ENCODE peak calls at places on chromosomes 1 and 21, in four cellular contexts. N is heart left ventricle, A is spleen, R is ovary. J is an unnamed sample. For H3K36me3, the result is how much of the 10 kb centered on the place peaks cover.

GRCh38 chr21:18840239-18840638 is 436.7 kb upstream of the TMPRSS15 start:
- DNase-seq in N (no peak), A (no peak), R (no peak), J (no peak)

GRCh38 chr1:907611-908451 is 15.9 kb upstream of the SAMD11 start:
- DNase-seq in N (peak), A (peak), R (no peak), J (no peak)

GRCh38 chr21:45478115-45478801 is 64.0 kb downstream of the SLC19A1 start:
- DNase-seq in N (peak), A (peak), R (peak), J (no peak)

GRCh38 chr1:217138839-217139466 is 415.7 kb upstream of the ESRRG start:
- DNase-seq in N (no peak), A (no peak), R (no peak), J (no peak)

GRCh38 chr1:1761504-1762376 is 16.5 kb downstream of the NADK start:
- DNase-seq in N (no peak), A (peak), R (no peak), J (no peak)

GRCh38 chr1:156712626-156713025 is 7.2 kb upstream of the CRABP2 start:
- DNase-seq in N (no peak), A (no peak), R (no peak), J (no peak)

GRCh38 chr1:10189659-10190058 is 20.7 kb upstream of the KIF1B start:
- DNase-seq in N (no peak), A (no peak), R (no peak), J (no peak)

GRCh38 chr1:187264995-187265602 is 436.4 kb downstream of the PLA2G4A start:
- DNase-seq in N (no peak), A (no peak), R (no peak), J (no peak)

GRCh38 chr1:43653339-43653738 is 3.4 kb downstream of the KDM4A start:
- DNase-seq in N (no peak), A (no peak), R (no peak), J (no peak)

GRCh38 chr1:115466433-115466832 is 128.4 kb upstream of the NGF start:
- DNase-seq in N (no peak), A (no peak), R (no peak), J (no peak)

GRCh38 chr1:162191396-162192322 is 122.2 kb downstream of the NOS1AP start:
- DNase-seq in N (no peak), A (no peak), R (no peak), J (no peak)

GRCh38 chr21:29334717-29335428 is 36.2 kb downstream of the BACH1 start:
- DNase-seq in N (no peak), A (no peak), R (no peak), J (no peak)

GRCh38 chr1:200867018-200867811 is 5.6 kb upstream of the GPR25 start:
- DNase-seq in N (no peak), A (no peak), R (no peak), J (no peak)

GRCh38 chr21:40586575-40586974 is 260.4 kb downstream of the DSCAM start:
- DNase-seq in N (no peak), A (no peak), R (no peak), J (no peak)

GRCh38 chr1:67710417-67710816 is 25.4 kb downstream of the GADD45A start:
- DNase-seq in N (no peak), A (no peak), R (no peak), J (no peak)

GRCh38 chr1:113141650-113142473 is 68.9 kb downstream of the LRIG2 start:
- DNase-seq in N (no peak), A (no peak), R (no peak), J (no peak)

GRCh38 chr1:234683856-234684632 is 74.1 kb upstream of the IRF2BP2 start:
- DNase-seq in N (peak), A (no peak), R (peak), J (peak)

GRCh38 chr1:2127181-2128145 is 67.1 kb downstream of the FAAP20 start:
- DNase-seq in N (peak), A (peak), R (no peak), J (no peak)

GRCh38 chr1:77977989-77978292 is 931 bp downstream of the FUBP1 start:
- DNase-seq in N (no peak), A (no peak), R (no peak), J (no peak)

GRCh38 chr1:116966791-116967190 is 34.8 kb upstream of the CD101 start:
- DNase-seq in N (no peak), A (no peak), R (no peak), J (peak)

GRCh38 chr1:204221271-204221670 is 7.5 kb upstream of the GOLT1A start:
- DNase-seq in N (no peak), A (no peak), R (no peak), J (no peak)
- H3K36me3 ChIP-seq in N (under half), A (under half), R (under half), J (under half)

DNA sequence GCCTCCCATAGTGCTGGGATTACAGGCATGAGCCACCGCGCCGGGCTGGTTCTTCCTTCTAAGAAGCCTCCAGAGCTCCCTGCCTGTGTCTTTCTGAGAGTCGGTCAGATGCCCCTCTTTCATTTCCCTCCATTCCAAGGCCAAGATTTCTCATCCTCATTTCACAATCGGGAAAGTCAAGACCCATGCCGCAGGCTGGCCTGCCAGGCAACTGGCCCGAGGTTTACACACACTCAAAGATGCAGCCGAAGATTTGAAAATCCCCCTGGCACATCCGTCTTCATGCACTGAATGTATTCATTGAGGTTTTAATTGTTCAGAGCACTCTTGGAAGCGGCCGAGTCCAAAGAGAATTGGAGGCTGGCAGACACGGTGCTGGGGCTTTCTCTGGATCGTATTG is 29.1 kb upstream of the SRP9 start:
- DNase-seq in N (no peak), A (no peak), R (no peak), J (no peak)
- TF ChIP-seq POLR2A in N (no peak), A (no peak), R (no peak), J (no peak)

DNA sequence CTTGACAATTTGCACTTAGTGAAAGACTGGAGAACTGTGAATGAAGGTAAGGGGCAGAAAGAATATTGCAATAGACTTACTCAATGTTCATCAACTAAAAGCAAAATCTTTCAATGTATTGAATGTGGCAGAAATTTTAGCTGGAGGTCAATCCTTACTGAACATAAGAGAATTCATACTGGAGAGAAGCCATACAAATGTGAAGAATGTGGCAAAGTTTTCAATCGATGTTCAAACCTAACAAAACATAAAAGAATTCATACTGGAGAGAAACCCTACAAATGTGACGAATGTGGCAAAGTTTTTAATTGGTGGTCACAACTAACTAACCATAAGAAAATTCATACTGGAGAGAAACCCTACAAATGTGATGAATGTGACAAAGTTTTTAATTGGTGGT is 80.7 kb downstream of the JMJD4 start:
- DNase-seq in N (no peak), A (no peak), R (no peak), J (no peak)
- H3K36me3 ChIP-seq in N (half or more), A (half or more), R (under half), J (under half)

DNA sequence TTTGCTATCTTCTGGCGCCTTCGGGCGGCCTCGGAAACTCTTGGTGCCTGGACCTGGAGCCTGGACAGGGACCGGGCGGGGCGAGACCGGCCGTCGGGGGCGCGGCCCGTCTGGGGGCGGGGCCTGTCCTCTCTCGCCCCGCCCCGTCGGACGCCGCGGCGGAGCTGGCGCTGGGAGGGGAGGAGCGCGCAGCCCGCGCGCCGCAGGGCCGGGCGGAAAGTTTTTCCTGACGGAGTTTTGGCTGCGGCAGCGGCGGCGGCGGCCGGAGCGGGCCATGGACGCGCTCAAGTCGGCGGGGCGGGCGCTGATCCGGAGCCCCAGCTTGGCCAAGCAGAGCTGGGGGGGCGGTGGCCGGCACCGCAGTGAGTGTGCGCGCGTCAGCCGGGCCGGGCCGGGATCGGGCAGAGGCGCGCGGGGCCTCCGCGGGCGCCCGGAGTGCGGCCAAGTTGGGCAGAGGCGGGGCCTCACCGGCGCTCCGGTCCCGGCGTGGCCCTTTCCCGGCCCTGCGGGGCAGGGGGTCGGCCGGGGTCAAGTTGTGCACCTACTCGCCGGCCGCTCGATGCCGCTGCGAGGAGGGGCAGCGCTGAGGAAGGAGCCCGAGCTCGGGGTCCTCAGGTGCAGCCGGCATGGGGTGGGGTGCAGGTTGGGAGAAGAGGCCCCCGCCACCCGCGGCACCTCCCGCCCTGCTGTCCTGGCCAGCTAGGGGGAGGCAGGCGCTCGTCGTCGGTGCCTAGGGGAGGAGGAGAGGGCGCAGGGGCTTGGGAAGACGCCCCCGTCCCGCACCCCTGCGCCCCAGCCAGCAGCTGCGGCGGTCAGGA is at the start of gene LDLRAP1:
- DNase-seq in N (peak), A (peak), R (peak), J (no peak)
- TF ChIP-seq POLR2A in N (peak), A (no peak), R (peak), J (peak)